ENCODE peak calls at places on chromosomes 5 and 9, in seven cellular contexts. One of them, this sample, is unnamed. For H3K36me3 and H3K9me3, the result is how much of the 10 kb centered on the place peaks cover.

GRCh38 chr9:129126789-129127618 is 15.8 kb downstream of the PTPA start:
- DNase-seq in sigmoid colon: no peak
- DNase-seq in endodermal cell: peak
- DNase-seq in cardiac muscle cell: no peak
- DNase-seq in Caco-2: no peak
- DNase-seq in SK-N-SH: peak
- DNase-seq in gastrocnemius medialis: no peak
- DNase-seq in this sample: peak

GRCh38 chr9:9108641-9109040 is 1309.1 kb upstream of the DMAC1 start:
- DNase-seq in endodermal cell: peak
- DNase-seq in gastrocnemius medialis: no peak
- DNase-seq in Caco-2: no peak
- DNase-seq in cardiac muscle cell: peak
- DNase-seq in SK-N-SH: no peak
- DNase-seq in sigmoid colon: no peak
- DNase-seq in this sample: no peak

GRCh38 chr5:5344051-5344571 is 78.4 kb upstream of the ICE1 start:
- DNase-seq in sigmoid colon: no peak
- DNase-seq in SK-N-SH: peak
- DNase-seq in gastrocnemius medialis: no peak
- DNase-seq in Caco-2: no peak
- DNase-seq in endodermal cell: peak
- DNase-seq in cardiac muscle cell: no peak
- DNase-seq in this sample: peak

GRCh38 chr5:169656125-169656990 is 19.3 kb downstream of the DOCK2 start:
- DNase-seq in endodermal cell: no peak
- DNase-seq in sigmoid colon: no peak
- DNase-seq in SK-N-SH: no peak
- DNase-seq in gastrocnemius medialis: no peak
- DNase-seq in cardiac muscle cell: no peak
- DNase-seq in Caco-2: no peak
- DNase-seq in this sample: no peak

GRCh38 chr9:38415846-38416245 is 8.4 kb downstream of the IGFBPL1 start:
- DNase-seq in cardiac muscle cell: no peak
- DNase-seq in sigmoid colon: peak
- DNase-seq in Caco-2: no peak
- DNase-seq in endodermal cell: no peak
- DNase-seq in gastrocnemius medialis: no peak
- DNase-seq in SK-N-SH: no peak
- DNase-seq in this sample: no peak

GRCh38 chr5:109855056-109855455 is 165.3 kb downstream of the MAN2A1 start:
- DNase-seq in SK-N-SH: no peak
- DNase-seq in gastrocnemius medialis: no peak
- DNase-seq in Caco-2: no peak
- DNase-seq in sigmoid colon: no peak
- DNase-seq in cardiac muscle cell: no peak
- DNase-seq in endodermal cell: no peak
- DNase-seq in this sample: no peak

GRCh38 chr5:102718819-102719218 is 36.3 kb upstream of the PAM start:
- DNase-seq in Caco-2: no peak
- DNase-seq in SK-N-SH: no peak
- DNase-seq in endodermal cell: no peak
- DNase-seq in gastrocnemius medialis: no peak
- DNase-seq in sigmoid colon: no peak
- DNase-seq in cardiac muscle cell: no peak
- DNase-seq in this sample: no peak

GRCh38 chr5:62475072-62475471 is 62.5 kb downstream of the IPO11 start:
- DNase-seq in Caco-2: no peak
- DNase-seq in SK-N-SH: no peak
- DNase-seq in gastrocnemius medialis: no peak
- DNase-seq in endodermal cell: no peak
- DNase-seq in cardiac muscle cell: no peak
- DNase-seq in sigmoid colon: no peak
- DNase-seq in this sample: no peak

GRCh38 chr9:630817-631216 is 210.7 kb upstream of the DMRT1 start:
- DNase-seq in SK-N-SH: no peak
- DNase-seq in endodermal cell: no peak
- DNase-seq in gastrocnemius medialis: no peak
- DNase-seq in cardiac muscle cell: no peak
- DNase-seq in Caco-2: no peak
- DNase-seq in sigmoid colon: no peak
- DNase-seq in this sample: no peak

GRCh38 chr5:178113141-178113787 is at the start of gene N4BP3:
- DNase-seq in Caco-2: peak
- DNase-seq in endodermal cell: peak
- DNase-seq in sigmoid colon: no peak
- DNase-seq in cardiac muscle cell: peak
- DNase-seq in SK-N-SH: peak
- DNase-seq in gastrocnemius medialis: no peak
- DNase-seq in this sample: peak

GRCh38 chr5:126106032-126106431 is 317.2 kb upstream of the GRAMD2B start:
- DNase-seq in endodermal cell: no peak
- DNase-seq in cardiac muscle cell: no peak
- DNase-seq in Caco-2: no peak
- DNase-seq in gastrocnemius medialis: no peak
- DNase-seq in sigmoid colon: no peak
- DNase-seq in SK-N-SH: no peak
- DNase-seq in this sample: no peak

GRCh38 chr9:215631-216155 is 1.0 kb downstream of the DOCK8 start:
- DNase-seq in SK-N-SH: no peak
- DNase-seq in Caco-2: no peak
- DNase-seq in sigmoid colon: no peak
- DNase-seq in gastrocnemius medialis: no peak
- DNase-seq in cardiac muscle cell: no peak
- DNase-seq in endodermal cell: no peak
- DNase-seq in this sample: no peak

GRCh38 chr5:121366515-121366914 is 485.2 kb upstream of the FTMT start:
- DNase-seq in SK-N-SH: no peak
- DNase-seq in Caco-2: no peak
- DNase-seq in gastrocnemius medialis: no peak
- DNase-seq in sigmoid colon: no peak
- DNase-seq in endodermal cell: no peak
- DNase-seq in cardiac muscle cell: no peak
- DNase-seq in this sample: no peak

GRCh38 chr9:70355801-70356200 is 58.7 kb downstream of the KLF9 start:
- DNase-seq in endodermal cell: no peak
- DNase-seq in Caco-2: no peak
- DNase-seq in sigmoid colon: no peak
- DNase-seq in cardiac muscle cell: no peak
- DNase-seq in SK-N-SH: no peak
- DNase-seq in gastrocnemius medialis: no peak
- DNase-seq in this sample: no peak

GRCh38 chr5:151144922-151145321 is 12.7 kb downstream of the ANXA6 start:
- DNase-seq in gastrocnemius medialis: no peak
- DNase-seq in cardiac muscle cell: no peak
- DNase-seq in sigmoid colon: no peak
- DNase-seq in SK-N-SH: no peak
- DNase-seq in Caco-2: no peak
- DNase-seq in endodermal cell: no peak
- DNase-seq in this sample: no peak

GRCh38 chr5:88130189-88130815 is 138.3 kb downstream of the TMEM161B start:
- DNase-seq in endodermal cell: no peak
- DNase-seq in Caco-2: no peak
- DNase-seq in gastrocnemius medialis: no peak
- DNase-seq in SK-N-SH: no peak
- DNase-seq in sigmoid colon: no peak
- DNase-seq in cardiac muscle cell: no peak
- DNase-seq in this sample: no peak

GRCh38 chr9:121783523-121784507 is 132.4 kb downstream of the DAB2IP start:
- DNase-seq in sigmoid colon: no peak
- DNase-seq in SK-N-SH: no peak
- DNase-seq in gastrocnemius medialis: peak
- DNase-seq in cardiac muscle cell: no peak
- DNase-seq in Caco-2: peak
- DNase-seq in endodermal cell: peak
- DNase-seq in this sample: peak

GRCh38 chr5:72598461-72599433 is 91.5 kb upstream of the ZNF366 start:
- DNase-seq in endodermal cell: no peak
- DNase-seq in gastrocnemius medialis: no peak
- DNase-seq in cardiac muscle cell: no peak
- DNase-seq in SK-N-SH: no peak
- DNase-seq in sigmoid colon: no peak
- DNase-seq in Caco-2: no peak
- DNase-seq in this sample: no peak

GRCh38 chr5:124411089-124411488 is 335.4 kb downstream of the ZNF608 start:
- DNase-seq in cardiac muscle cell: no peak
- DNase-seq in Caco-2: no peak
- DNase-seq in gastrocnemius medialis: no peak
- DNase-seq in sigmoid colon: no peak
- DNase-seq in endodermal cell: no peak
- DNase-seq in SK-N-SH: no peak
- DNase-seq in this sample: no peak

GRCh38 chr5:131633830-131634229 is 1.2 kb downstream of the RAPGEF6 start:
- DNase-seq in Caco-2: no peak
- DNase-seq in gastrocnemius medialis: no peak
- DNase-seq in cardiac muscle cell: no peak
- DNase-seq in sigmoid colon: no peak
- DNase-seq in SK-N-SH: no peak
- DNase-seq in endodermal cell: no peak
- DNase-seq in this sample: no peak

GRCh38 chr5:122480146-122480545 is 168.1 kb downstream of the SNCAIP start:
- DNase-seq in SK-N-SH: no peak
- DNase-seq in gastrocnemius medialis: no peak
- DNase-seq in Caco-2: no peak
- DNase-seq in sigmoid colon: no peak
- DNase-seq in cardiac muscle cell: no peak
- DNase-seq in endodermal cell: no peak
- DNase-seq in this sample: no peak

GRCh38 chr9:111027798-111028197 is 10.5 kb downstream of the LPAR1 start:
- DNase-seq in sigmoid colon: no peak
- DNase-seq in Caco-2: no peak
- DNase-seq in SK-N-SH: no peak
- DNase-seq in endodermal cell: no peak
- DNase-seq in gastrocnemius medialis: no peak
- DNase-seq in cardiac muscle cell: no peak
- DNase-seq in this sample: no peak
- H3K36me3 ChIP-seq in sigmoid colon: under half
- H3K36me3 ChIP-seq in Caco-2: under half
- H3K36me3 ChIP-seq in SK-N-SH: under half
- H3K36me3 ChIP-seq in endodermal cell: under half
- H3K36me3 ChIP-seq in gastrocnemius medialis: under half
- H3K36me3 ChIP-seq in cardiac muscle cell: under half
- H3K36me3 ChIP-seq in this sample: under half

DNA sequence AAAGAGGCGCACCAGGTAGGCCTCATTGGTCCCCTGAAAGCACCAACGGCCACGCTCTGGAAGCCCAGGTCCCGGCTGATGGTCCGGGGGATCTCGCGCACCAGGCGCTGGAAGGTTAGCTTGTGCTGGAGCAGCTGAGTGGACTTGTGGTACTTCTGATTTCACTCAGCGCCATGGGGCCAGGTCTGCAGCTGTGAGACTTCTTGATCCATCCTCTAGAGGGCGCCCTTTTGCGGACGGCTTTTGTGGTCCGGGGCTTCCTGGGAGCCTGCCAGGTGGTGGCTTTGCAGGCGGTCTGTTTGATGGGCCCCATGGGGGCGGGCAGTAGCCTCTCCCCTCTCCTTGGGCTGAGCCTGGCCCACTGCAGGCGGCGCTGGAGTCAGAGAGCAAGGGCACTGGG is 10.4 kb downstream of the TAF11L12 start:
- DNase-seq in endodermal cell: peak
- DNase-seq in SK-N-SH: peak
- DNase-seq in Caco-2: no peak
- DNase-seq in sigmoid colon: no peak
- DNase-seq in gastrocnemius medialis: no peak
- DNase-seq in cardiac muscle cell: no peak
- DNase-seq in this sample: peak
- TF ChIP-seq CTCF in endodermal cell: peak
- TF ChIP-seq CTCF in SK-N-SH: peak
- TF ChIP-seq CTCF in Caco-2: peak
- TF ChIP-seq CTCF in sigmoid colon: no peak
- TF ChIP-seq CTCF in gastrocnemius medialis: no peak
- TF ChIP-seq CTCF in cardiac muscle cell: no peak
- TF ChIP-seq CTCF in this sample: peak

DNA sequence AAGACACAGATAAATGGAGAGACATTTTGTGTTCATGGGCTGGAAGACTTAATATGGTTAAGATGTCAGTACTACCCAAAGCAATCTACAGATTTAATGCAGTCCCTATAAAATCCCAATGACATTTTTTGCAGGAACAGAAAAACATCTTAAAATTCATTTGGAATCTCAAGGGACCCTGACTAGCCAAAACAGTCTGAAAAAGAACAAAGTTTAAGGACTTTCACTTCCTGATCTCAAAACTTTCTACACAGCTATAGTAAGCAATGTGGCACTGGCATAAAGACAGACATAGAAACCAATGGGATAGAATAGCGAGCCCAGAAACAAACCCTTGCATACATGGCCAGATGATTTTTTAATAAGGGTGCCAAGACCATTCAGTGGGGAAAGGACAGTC is 9.7 kb upstream of the CAMSAP1 start:
- DNase-seq in SK-N-SH: no peak
- DNase-seq in endodermal cell: no peak
- DNase-seq in cardiac muscle cell: no peak
- DNase-seq in sigmoid colon: no peak
- DNase-seq in Caco-2: no peak
- DNase-seq in gastrocnemius medialis: no peak
- DNase-seq in this sample: no peak
- H3K9me3 ChIP-seq in SK-N-SH: under half
- H3K9me3 ChIP-seq in endodermal cell: half or more
- H3K9me3 ChIP-seq in cardiac muscle cell: under half
- H3K9me3 ChIP-seq in sigmoid colon: under half
- H3K9me3 ChIP-seq in Caco-2: half or more
- H3K9me3 ChIP-seq in gastrocnemius medialis: under half
- H3K9me3 ChIP-seq in this sample: under half

DNA sequence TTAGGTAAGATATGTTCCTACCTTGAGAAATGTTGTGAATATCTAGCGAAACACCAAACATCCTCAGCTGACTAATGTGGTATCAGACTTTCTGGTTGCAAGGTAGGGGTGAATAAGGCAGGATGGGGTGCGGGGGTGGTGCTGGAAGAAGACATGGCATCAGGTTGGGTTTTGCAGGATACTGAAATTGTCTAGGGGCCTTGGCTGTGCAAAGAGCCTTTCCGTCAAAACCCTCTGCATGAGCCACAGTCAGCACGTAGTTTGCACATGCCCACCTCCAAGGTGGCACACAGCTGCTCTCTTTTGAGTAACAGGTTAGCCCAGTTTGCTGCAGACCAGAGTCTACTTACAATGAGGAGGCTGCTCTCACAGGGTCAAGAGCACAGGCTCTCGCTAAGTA is 42.0 kb downstream of the SFXN1 start:
- DNase-seq in endodermal cell: no peak
- DNase-seq in cardiac muscle cell: no peak
- DNase-seq in sigmoid colon: no peak
- DNase-seq in SK-N-SH: no peak
- DNase-seq in Caco-2: no peak
- DNase-seq in gastrocnemius medialis: no peak
- DNase-seq in this sample: no peak
- H3K36me3 ChIP-seq in endodermal cell: half or more
- H3K36me3 ChIP-seq in cardiac muscle cell: half or more
- H3K36me3 ChIP-seq in sigmoid colon: under half
- H3K36me3 ChIP-seq in SK-N-SH: half or more
- H3K36me3 ChIP-seq in Caco-2: under half
- H3K36me3 ChIP-seq in gastrocnemius medialis: under half
- H3K36me3 ChIP-seq in this sample: half or more

This sample was measured in BE2C.